ENCODE peak calls at places on chromosomes 7 and 10, in five cellular contexts. M, S, R, C and V are unnamed samples.

GRCh38 chr7:133434246-133434865 is 181.5 kb downstream of the EXOC4 start:
- DNase-seq in S (no peak), M (peak), R (no peak), C (peak), V (peak)

GRCh38 chr7:102992820-102993531 is 80.2 kb downstream of the LRRC17 start:
- DNase-seq in S (no peak), C (peak), R (no peak), M (peak), V (no peak)

GRCh38 chr7:37732253-37732652 is 48.7 kb downstream of the GPR141 start:
- DNase-seq in C (peak), S (peak), M (peak), R (peak), V (peak)

GRCh38 chr10:23884671-23885070 is 324.3 kb upstream of the KIAA1217 start:
- DNase-seq in S (no peak), M (no peak), R (no peak), C (no peak), V (no peak)

GRCh38 chr7:135335628-135336139 is 102.0 kb downstream of the STRA8 start:
- DNase-seq in R (peak), M (peak), S (peak), C (peak), V (peak)

GRCh38 chr7:93620864-93621263 is 46.3 kb upstream of the CALCR start:
- DNase-seq in M (no peak), S (no peak), R (no peak), C (no peak), V (no peak)

GRCh38 chr10:132844069-132844809 is 58.3 kb upstream of the NKX6-2 start:
- DNase-seq in R (no peak), C (no peak), M (no peak), S (no peak), V (no peak)

GRCh38 chr10:29243750-29244149 is 45.1 kb upstream of the LYZL1 start:
- DNase-seq in S (no peak), C (no peak), M (peak), R (peak), V (no peak)

GRCh38 chr7:21383833-21384220 is 44.1 kb upstream of the SP4 start:
- DNase-seq in R (no peak), C (no peak), S (no peak), M (no peak), V (no peak)

GRCh38 chr10:635088-635861 is 54.2 kb downstream of the DIP2C start:
- DNase-seq in R (no peak), C (no peak), S (no peak), M (no peak), V (no peak)

GRCh38 chr10:12579954-12580858 is 230.9 kb downstream of the CAMK1D start:
- DNase-seq in C (no peak), R (no peak), S (no peak), M (no peak), V (peak)

GRCh38 chr10:118139321-118139720 is 92.6 kb upstream of the RAB11FIP2 start:
- DNase-seq in M (no peak), S (no peak), C (no peak), R (no peak), V (no peak)

GRCh38 chr7:9776900-9777299 is 1196.8 kb upstream of the PHF14 start:
- DNase-seq in M (no peak), C (no peak), R (no peak), S (no peak), V (no peak)

GRCh38 chr7:42677751-42678231 is 234.1 kb downstream of the C7orf25 start:
- DNase-seq in M (no peak), R (no peak), S (no peak), C (no peak), V (no peak)

GRCh38 chr7:124908258-124908657 is 21.4 kb downstream of the POT1 start:
- DNase-seq in S (no peak), R (no peak), C (no peak), M (no peak), V (no peak)

GRCh38 chr7:150781016-150781415 is 19.1 kb downstream of the TMEM176B start:
- DNase-seq in C (no peak), M (no peak), S (no peak), R (no peak), V (no peak)

GRCh38 chr7:1567082-1567771 is 2.6 kb downstream of the PSMG3 start:
- DNase-seq in S (no peak), M (peak), C (no peak), R (no peak), V (peak)

GRCh38 chr10:106661133-106661766 is 503.3 kb downstream of the SORCS1 start:
- DNase-seq in M (no peak), C (no peak), S (no peak), R (no peak), V (no peak)

GRCh38 chr7:149621776-149622175 is 124.2 kb upstream of the ZNF746 start:
- DNase-seq in R (no peak), C (no peak), S (no peak), M (no peak), V (no peak)

GRCh38 chr7:34107306-34107705 is 202.0 kb downstream of the BMPER start:
- DNase-seq in S (no peak), R (no peak), M (no peak), C (no peak), V (no peak)

GRCh38 chr7:157527235-157527634 is 190.4 kb downstream of the DNAJB6 start:
- DNase-seq in C (no peak), S (no peak), M (no peak), R (peak), V (no peak)

GRCh38 chr10:30705086-30705624 is 75.6 kb upstream of the LYZL2 start:
- DNase-seq in C (no peak), R (no peak), S (peak), M (no peak), V (no peak)

GRCh38 chr7:1475393-1475792 is 16.1 kb upstream of the MICALL2 start:
- DNase-seq in S (no peak), R (no peak), M (no peak), C (no peak), V (no peak)

GRCh38 chr7:49397750-49398149 is 375.7 kb upstream of the VWC2 start:
- DNase-seq in M (no peak), R (no peak), S (no peak), C (no peak), V (no peak)

GRCh38 chr7:141227454-141227853 is 153.6 kb downstream of the TMEM178B start:
- DNase-seq in S (no peak), C (peak), R (no peak), M (no peak), V (no peak)

GRCh38 chr7:37642028-37642540 is 41.5 kb upstream of the GPR141 start:
- DNase-seq in S (no peak), M (no peak), C (no peak), R (no peak), V (no peak)

GRCh38 chr7:46725136-46725535 is 804.1 kb upstream of the IGFBP3 start:
- DNase-seq in M (no peak), R (no peak), C (no peak), S (no peak), V (no peak)

GRCh38 chr7:94562525-94562924 is 52.9 kb downstream of the CASD1 start:
- DNase-seq in R (no peak), C (no peak), M (no peak), S (no peak), V (no peak)

GRCh38 chr10:85280014-85280413 is 951.6 kb downstream of the CCSER2 start:
- DNase-seq in S (no peak), M (no peak), R (no peak), C (peak), V (peak)

GRCh38 chr10:127310389-127310788 is 114.0 kb upstream of the INSYN2A start:
- DNase-seq in R (no peak), C (no peak), M (no peak), S (no peak), V (no peak)

GRCh38 chr7:79520543-79520942 is 67.1 kb upstream of the MAGI2 start:
- DNase-seq in R (no peak), M (no peak), C (no peak), S (no peak), V (no peak)

GRCh38 chr10:104334561-104334960 is 3.7 kb downstream of the ITPRIP start:
- DNase-seq in S (no peak), M (no peak), R (peak), C (no peak), V (no peak)

GRCh38 chr7:46321556-46322205 is 400.6 kb upstream of the IGFBP3 start:
- DNase-seq in M (no peak), R (no peak), C (peak), S (no peak), V (peak)

GRCh38 chr7:988426-988911 is 5.5 kb downstream of the CYP2W1 start:
- DNase-seq in R (no peak), S (no peak), C (no peak), M (no peak), V (no peak)

GRCh38 chr7:39217752-39218151 is 240.0 kb downstream of the POU6F2 start:
- DNase-seq in S (no peak), R (no peak), C (no peak), M (no peak), V (no peak)

GRCh38 chr10:126634915-126635314 is 35.6 kb downstream of the C10orf90 start:
- DNase-seq in M (no peak), R (no peak), C (no peak), S (no peak), V (no peak)

GRCh38 chr10:13087986-13088618 is 11.9 kb upstream of the OPTN start:
- DNase-seq in C (no peak), M (no peak), R (no peak), S (no peak), V (peak)

GRCh38 chr7:112419543-112420130 is 30.6 kb upstream of the IFRD1 start:
- DNase-seq in S (no peak), R (no peak), M (no peak), C (no peak), V (no peak)

GRCh38 chr7:112423987-112424386 is 26.3 kb upstream of the IFRD1 start:
- DNase-seq in M (no peak), R (no peak), S (no peak), C (no peak), V (no peak)

GRCh38 chr7:112421666-112422486 is 28.4 kb upstream of the IFRD1 start:
- DNase-seq in M (peak), C (peak), S (no peak), R (no peak), V (peak)

GRCh38 chr7:112422842-112423496 is 27.3 kb upstream of the IFRD1 start:
- DNase-seq in R (peak), M (peak), S (no peak), C (peak), V (peak)

DNA sequence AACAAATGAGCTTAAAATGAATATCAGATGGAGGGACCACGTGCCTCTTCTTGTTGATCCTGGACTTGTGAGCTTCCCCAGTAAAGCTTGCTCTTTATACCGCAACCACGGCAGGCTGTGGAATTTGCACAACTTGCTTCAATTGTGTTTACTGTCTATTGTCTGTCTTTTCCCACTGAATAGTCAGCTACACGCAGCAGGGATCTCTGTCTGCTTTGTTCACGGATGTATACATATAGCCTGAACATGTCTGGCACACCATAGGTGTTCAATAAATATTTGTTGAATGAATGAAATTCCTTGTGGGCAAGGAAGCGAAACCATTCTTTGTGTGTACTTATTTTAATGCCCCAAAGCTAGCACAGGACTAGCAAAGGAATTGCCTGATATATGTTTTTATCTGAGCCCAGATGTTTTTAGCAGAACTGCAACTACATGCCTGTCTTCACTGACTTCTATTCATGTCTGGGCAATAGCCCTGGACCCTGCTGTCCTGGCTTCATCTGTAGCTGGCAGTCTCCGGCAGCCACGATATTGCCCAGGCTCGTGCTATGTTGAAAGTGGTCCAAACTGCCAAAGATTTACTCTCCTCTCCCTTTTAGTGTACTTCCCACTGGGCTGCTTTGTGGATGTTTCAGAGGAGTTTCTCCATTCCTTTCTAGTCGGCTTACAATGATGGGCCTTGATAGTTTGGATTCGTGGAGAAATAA is 29.9 kb upstream of the IFRD1 start:
- DNase-seq in S (no peak), M (no peak), R (no peak), C (peak), V (no peak)
- TF ChIP-seq HDAC2 in S (no peak), M (no peak), R (no peak), C (no peak), V (no peak)

DNA sequence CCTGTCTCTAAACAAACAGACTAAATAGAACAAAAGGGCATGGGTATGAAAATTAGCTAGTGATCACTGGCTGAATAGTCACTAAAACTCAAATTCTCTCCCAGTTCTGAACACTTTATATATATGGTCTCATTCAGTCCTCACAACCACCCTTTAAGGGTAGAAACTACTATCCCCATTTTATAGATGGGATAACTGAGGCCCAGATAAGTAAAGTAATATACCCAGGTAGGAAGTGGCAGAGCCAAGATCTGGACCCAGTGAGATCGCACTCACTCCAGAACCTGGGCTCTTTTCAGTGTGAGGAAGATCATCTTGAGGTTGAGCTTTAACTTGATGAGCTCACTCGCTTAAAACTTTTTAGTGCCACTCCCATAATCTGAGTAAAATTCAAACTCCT is 4.5 kb downstream of the PSTK start:
- DNase-seq in M (no peak), R (no peak), S (no peak), C (no peak), V (no peak)
- TF ChIP-seq CEBPB in M (no peak), R (no peak), S (no peak), C (no peak), V (no peak)

DNA sequence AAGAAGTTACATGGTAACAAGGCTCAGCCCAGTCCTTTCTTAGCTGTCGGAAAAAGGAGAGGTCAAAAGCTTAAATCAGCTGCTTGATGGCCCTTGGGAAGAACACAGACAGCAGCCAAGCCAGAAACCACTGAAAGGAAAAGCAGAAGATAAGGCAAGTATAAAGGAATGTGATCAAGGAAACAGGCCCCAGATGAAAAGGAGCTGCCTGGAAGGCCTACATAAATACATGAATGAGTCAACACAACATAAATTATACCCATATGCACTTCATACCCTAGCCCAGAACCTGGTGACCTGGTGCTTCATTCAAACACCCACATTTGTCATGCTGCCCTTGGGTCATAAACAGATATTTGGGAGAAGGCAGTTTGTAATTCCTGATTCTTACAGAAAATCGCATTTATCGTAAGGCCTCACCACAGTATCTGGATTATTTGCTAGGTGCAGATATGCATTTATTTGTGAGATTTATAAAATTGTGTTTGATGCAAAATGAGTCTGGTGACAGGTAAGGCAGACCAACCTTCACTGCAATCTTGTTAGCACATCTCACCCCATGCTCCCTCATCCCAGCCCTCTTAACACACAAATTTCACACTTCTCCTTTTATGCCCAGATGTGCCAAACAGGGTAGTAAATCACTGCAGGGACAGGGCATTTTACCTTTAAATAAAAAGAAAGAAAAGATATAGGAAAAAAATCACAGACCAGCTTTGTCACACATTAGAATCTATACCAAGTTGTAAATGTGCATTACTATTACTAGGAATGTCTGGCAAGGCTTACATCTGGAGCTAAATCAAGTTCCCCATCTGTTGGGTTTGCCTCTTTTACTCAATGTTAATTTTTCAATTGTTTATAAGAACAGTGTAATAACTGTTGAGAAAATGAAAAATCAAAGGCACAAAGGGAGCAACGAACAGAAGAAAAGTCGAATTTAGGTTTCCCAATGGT is 95.0 kb upstream of the KCNIP2 start:
- DNase-seq in S (no peak), C (no peak), R (no peak), M (no peak), V (peak)
- TF ChIP-seq HDAC2 in S (no peak), C (no peak), R (no peak), M (no peak), V (no peak)

GRCh38 chr10:92880912-92881311 is 32.6 kb downstream of the EXOC6 start:
- DNase-seq in C (no peak), M (no peak), S (no peak), R (no peak), V (no peak)

GRCh38 chr10:92876509-92877036 is 28.3 kb downstream of the EXOC6 start:
- DNase-seq in R (no peak), M (no peak), S (no peak), C (no peak), V (no peak)

GRCh38 chr10:92880233-92880861 is 32.0 kb downstream of the EXOC6 start:
- DNase-seq in M (peak), R (no peak), C (peak), S (no peak), V (peak)
- TF ChIP-seq CEBPB in M (no peak), R (no peak), C (no peak), S (no peak), V (no peak)